ENCODE peak calls at places on chromosomes 13 and 19, in ten cellular contexts. Y, S, T, D, W, E, N, B, O and M are unnamed samples.

GRCh38 chr13:80133631-80134083 is 207.3 kb downstream of the SPRY2 start:
- DNase-seq in Y (peak), S (no peak), T (no peak), D (no peak), W (no peak), E (no peak), N (no peak), B (no peak), O (no peak), M (no peak)

GRCh38 chr19:51965583-51965982 is 21.1 kb downstream of the ZNF350 start:
- DNase-seq in Y (no peak), S (no peak), T (no peak), D (no peak), W (no peak), E (no peak), N (no peak), B (no peak), O (no peak), M (no peak)

GRCh38 chr13:105139380-105140285 is 1395.8 kb downstream of the EFNB2 start:
- DNase-seq in Y (peak), S (peak), T (no peak), D (no peak), W (peak), E (no peak), N (peak), B (no peak), O (peak), M (peak)

GRCh38 chr13:75635621-75636338 is at the start of gene LMO7:
- DNase-seq in Y (peak), S (peak), T (peak), D (no peak), W (peak), E (peak), N (peak), B (no peak), O (peak), M (no peak)

GRCh38 chr13:48400820-48401219 is 12.1 kb downstream of the LPAR6 start:
- DNase-seq in Y (no peak), S (no peak), T (no peak), D (no peak), W (no peak), E (peak), N (no peak), B (no peak), O (no peak), M (no peak)

GRCh38 chr19:54916822-54917221 is 10.9 kb downstream of the NCR1 start:
- DNase-seq in Y (no peak), S (no peak), T (no peak), D (no peak), W (no peak), E (no peak), N (no peak), B (no peak), O (no peak), M (no peak)

GRCh38 chr19:13051581-13052165 is 51.0 kb downstream of the LYL1 start:
- DNase-seq in Y (peak), S (peak), T (peak), D (no peak), W (no peak), E (peak), N (peak), B (no peak), O (peak), M (no peak)

GRCh38 chr19:12801466-12802266 is at the start of the genes PRDX2 and THSD8:
- DNase-seq in Y (peak), S (peak), T (peak), D (no peak), W (no peak), E (peak), N (peak), B (no peak), O (peak), M (peak)

GRCh38 chr13:21668665-21669599 is 1.9 kb upstream of the FGF9 start:
- DNase-seq in Y (peak), S (peak), T (no peak), D (no peak), W (no peak), E (no peak), N (peak), B (no peak), O (no peak), M (peak)

GRCh38 chr19:30097746-30098280 is 155.8 kb downstream of the URI1 start:
- DNase-seq in Y (no peak), S (peak), T (no peak), D (no peak), W (no peak), E (no peak), N (peak), B (no peak), O (no peak), M (no peak)

GRCh38 chr13:98976941-98977340 is 923 bp downstream of the DOCK9 start:
- DNase-seq in Y (no peak), S (no peak), T (no peak), D (no peak), W (no peak), E (no peak), N (no peak), B (no peak), O (no peak), M (no peak)

GRCh38 chr13:110811008-110811720 is 97.7 kb downstream of the ING1 start:
- DNase-seq in Y (no peak), S (no peak), T (no peak), D (no peak), W (no peak), E (no peak), N (no peak), B (no peak), O (no peak), M (no peak)

GRCh38 chr13:111429064-111429558 is 108.7 kb downstream of the TEX29 start:
- DNase-seq in Y (peak), S (no peak), T (peak), D (no peak), W (peak), E (peak), N (peak), B (no peak), O (peak), M (no peak)

GRCh38 chr19:6740589-6741348 is 1.3 kb downstream of the TRIP10 start:
- DNase-seq in Y (peak), S (peak), T (peak), D (no peak), W (no peak), E (peak), N (peak), B (no peak), O (peak), M (peak)

GRCh38 chr13:111437856-111438547 is 117.6 kb downstream of the TEX29 start:
- DNase-seq in Y (no peak), S (no peak), T (no peak), D (no peak), W (no peak), E (no peak), N (peak), B (no peak), O (no peak), M (no peak)

GRCh38 chr13:60267498-60268202 is 103.9 kb upstream of the DIAPH3 start:
- DNase-seq in Y (peak), S (no peak), T (no peak), D (no peak), W (no peak), E (no peak), N (no peak), B (no peak), O (no peak), M (no peak)

GRCh38 chr19:10782795-10783194 is 53.2 kb downstream of the TMED1 start:
- DNase-seq in Y (no peak), S (no peak), T (no peak), D (no peak), W (no peak), E (no peak), N (peak), B (no peak), O (no peak), M (no peak)

GRCh38 chr13:44574466-44574855 is 1.7 kb downstream of the TSC22D1 start:
- DNase-seq in Y (no peak), S (no peak), T (no peak), D (no peak), W (no peak), E (no peak), N (no peak), B (no peak), O (no peak), M (no peak)

GRCh38 chr13:44576396-44577235 is 486 bp upstream of the TSC22D1 start:
- DNase-seq in Y (peak), S (peak), T (peak), D (peak), W (no peak), E (no peak), N (peak), B (no peak), O (no peak), M (no peak)

GRCh38 chr13:44577236-44578063 is 1.3 kb upstream of the TSC22D1 start:
- DNase-seq in Y (peak), S (peak), T (peak), D (peak), W (peak), E (peak), N (peak), B (peak), O (peak), M (peak)

GRCh38 chr13:44575035-44575434 is 1.1 kb downstream of the TSC22D1 start:
- DNase-seq in Y (no peak), S (no peak), T (no peak), D (no peak), W (no peak), E (peak), N (no peak), B (no peak), O (no peak), M (no peak)

DNA sequence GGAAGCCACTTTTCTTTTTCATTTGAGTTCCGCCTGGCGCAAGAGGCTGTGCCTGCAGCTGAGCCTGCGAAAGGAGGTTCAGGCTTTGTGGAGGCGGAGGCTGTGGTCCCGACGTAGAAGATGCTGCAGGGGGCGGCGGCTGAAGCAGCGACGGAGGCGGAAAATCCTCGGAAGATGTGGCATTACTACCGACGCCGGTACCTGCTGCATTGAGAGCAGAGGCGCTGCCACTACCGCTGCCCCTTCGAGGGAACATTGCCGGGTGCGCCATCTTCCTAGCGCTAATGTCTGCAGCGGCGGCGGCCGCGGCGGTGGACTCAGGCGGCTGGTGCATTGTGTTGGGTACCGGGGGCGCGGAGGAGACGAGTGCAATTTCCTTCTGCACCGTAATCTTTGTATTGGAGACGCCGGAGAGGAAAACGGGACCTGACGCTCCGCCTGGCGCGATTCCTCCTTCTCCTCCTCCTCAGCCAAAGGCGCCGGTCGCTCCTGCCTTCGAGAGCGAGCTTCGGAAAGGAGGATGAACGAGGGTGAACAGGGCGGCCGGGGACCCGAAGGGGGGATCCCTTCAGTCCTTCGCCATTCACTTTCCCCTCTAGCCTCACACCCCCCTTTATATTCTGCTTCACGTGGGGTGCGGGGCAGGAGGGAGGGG is at the start of gene TSC22D1:
- DNase-seq in Y (peak), S (peak), T (peak), D (no peak), W (peak), E (peak), N (peak), B (no peak), O (peak), M (peak)
- TF ChIP-seq CTCF in Y (no peak), S (no peak), T (no peak), D (no peak), W (no peak), E (no peak), N (no peak), B (no peak), O (no peak), M (no peak)

DNA sequence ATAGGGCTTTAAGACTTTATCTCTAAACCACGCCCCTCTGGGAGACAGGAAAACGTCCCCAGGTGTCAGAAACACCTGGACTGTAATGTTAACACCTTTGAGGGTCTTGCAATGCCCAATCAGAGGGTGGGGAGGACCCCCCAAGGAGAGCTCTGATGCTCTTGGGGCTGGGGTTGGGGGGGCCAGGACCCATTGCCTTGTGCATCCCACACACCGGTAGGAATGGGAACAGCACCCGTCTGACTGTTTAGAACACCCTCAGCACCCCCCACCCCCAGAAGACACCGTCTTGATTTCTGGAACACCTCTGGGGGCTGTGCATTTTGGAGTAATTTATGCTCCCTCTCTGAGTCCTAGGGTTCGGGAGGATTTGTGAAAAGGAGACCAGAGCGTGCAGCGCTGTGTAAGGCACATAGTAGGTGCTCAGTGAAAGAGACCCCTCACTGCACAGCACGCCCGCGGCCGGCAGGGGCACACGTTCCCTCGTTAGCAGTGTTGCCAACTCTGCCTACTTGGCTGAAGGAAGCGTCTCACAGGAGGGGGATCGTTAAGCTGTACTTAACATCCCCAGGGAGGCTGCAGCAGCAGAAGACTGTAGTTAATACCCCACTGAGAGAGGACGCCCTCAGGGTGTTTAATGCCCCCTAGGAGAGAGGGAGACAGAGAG is 2.8 kb upstream of the ERFL start:
- DNase-seq in Y (no peak), S (no peak), T (no peak), D (no peak), W (no peak), E (no peak), N (no peak), B (no peak), O (no peak), M (no peak)
- TF ChIP-seq CTCF in Y (no peak), S (no peak), T (no peak), D (no peak), W (peak), E (peak), N (no peak), B (peak), O (no peak), M (no peak)

GRCh38 chr13:78689011-78689410 is 30.1 kb upstream of the OBI1 start:
- DNase-seq in Y (no peak), S (no peak), T (no peak), D (no peak), W (no peak), E (no peak), N (no peak), B (no peak), O (no peak), M (no peak)
- TF ChIP-seq CTCF in Y (no peak), S (peak), T (no peak), D (no peak), W (no peak), E (no peak), N (no peak), B (no peak), O (no peak), M (no peak)

GRCh38 chr19:56126983-56127780 is 6.1 kb upstream of the ZNF787 start:
- DNase-seq in Y (no peak), S (no peak), T (no peak), D (no peak), W (no peak), E (no peak), N (peak), B (no peak), O (no peak), M (no peak)
- TF ChIP-seq CTCF in Y (no peak), S (no peak), T (no peak), D (no peak), W (no peak), E (no peak), N (no peak), B (no peak), O (no peak), M (no peak)

GRCh38 chr19:45607071-45608029 is 5.3 kb upstream of the GPR4 start:
- DNase-seq in Y (peak), S (peak), T (peak), D (no peak), W (peak), E (peak), N (peak), B (peak), O (peak), M (peak)
- TF ChIP-seq CTCF in Y (peak), S (peak), T (peak), D (peak), W (peak), E (peak), N (peak), B (peak), O (peak), M (no peak)